ENCODE peak calls at places on chromosomes 6 and 20, in nine cellular contexts. K, O, Q, M, Y, P, I, C and F are unnamed samples.

GRCh38 chr6:12297363-12298016 is 7.3 kb downstream of the EDN1 start:
- DNase-seq in K (no peak), O (no peak), Q (no peak), M (no peak), Y (no peak), P (no peak), I (peak), C (no peak), F (no peak)

GRCh38 chr20:37542281-37542680 is 14.6 kb upstream of the BLCAP start:
- DNase-seq in K (peak), O (no peak), Q (no peak), M (peak), Y (no peak), P (no peak), I (no peak), C (no peak), F (peak)

GRCh38 chr6:30042914-30043313 is 18.2 kb upstream of the POLR1H start:
- DNase-seq in K (no peak), O (no peak), Q (no peak), M (no peak), Y (no peak), P (no peak), I (no peak), C (no peak), F (no peak)

GRCh38 chr6:42010909-42011308 is 39.4 kb upstream of the TAF8 start:
- DNase-seq in K (no peak), O (no peak), Q (no peak), M (no peak), Y (no peak), P (no peak), I (no peak), C (no peak), F (no peak)

GRCh38 chr6:43702522-43703440 is 15.2 kb upstream of the MRPS18A start:
- DNase-seq in K (peak), O (no peak), Q (peak), M (peak), Y (peak), P (no peak), I (peak), C (peak), F (no peak)

GRCh38 chr6:41531591-41532582 is 14.3 kb upstream of the FOXP4 start:
- DNase-seq in K (no peak), O (peak), Q (no peak), M (peak), Y (peak), P (peak), I (no peak), C (peak), F (no peak)

GRCh38 chr20:47502801-47503239 is 1.1 kb downstream of the NCOA3 start:
- DNase-seq in K (peak), O (no peak), Q (no peak), M (peak), Y (peak), P (no peak), I (peak), C (no peak), F (no peak)

GRCh38 chr20:17725094-17725835 is 25.5 kb downstream of the BANF2 start:
- DNase-seq in K (no peak), O (no peak), Q (no peak), M (no peak), Y (no peak), P (no peak), I (no peak), C (no peak), F (no peak)

GRCh38 chr6:145903356-145904102 is 60.6 kb downstream of the SHPRH start:
- DNase-seq in K (peak), O (no peak), Q (no peak), M (no peak), Y (peak), P (no peak), I (no peak), C (no peak), F (no peak)

GRCh38 chr6:126112171-126112632 is 125.9 kb downstream of the TRMT11 start:
- DNase-seq in K (peak), O (no peak), Q (no peak), M (no peak), Y (peak), P (no peak), I (peak), C (no peak), F (peak)

GRCh38 chr6:131398176-131398575 is 174.8 kb upstream of the ARG1 start:
- DNase-seq in K (no peak), O (no peak), Q (no peak), M (no peak), Y (no peak), P (no peak), I (no peak), C (no peak), F (no peak)

GRCh38 chr6:28618889-28619555 is 93.3 kb downstream of the GPX5 start:
- DNase-seq in K (no peak), O (no peak), Q (no peak), M (no peak), Y (no peak), P (no peak), I (no peak), C (no peak), F (no peak)

GRCh38 chr20:36523341-36523740 is 18.0 kb upstream of the MYL9 start:
- DNase-seq in K (no peak), O (no peak), Q (no peak), M (no peak), Y (no peak), P (no peak), I (no peak), C (no peak), F (no peak)

GRCh38 chr6:90293319-90293937 is 3.2 kb downstream of the BACH2 start:
- DNase-seq in K (no peak), O (no peak), Q (no peak), M (no peak), Y (peak), P (no peak), I (no peak), C (no peak), F (no peak)

GRCh38 chr6:13139119-13139518 is 189.2 kb downstream of the TBC1D7 start:
- DNase-seq in K (no peak), O (no peak), Q (no peak), M (no peak), Y (no peak), P (no peak), I (no peak), C (no peak), F (no peak)